ENCODE peak calls at places on chromosome 5, in five cellular contexts. R is gastrocnemius medialis, H is tibial nerve, C is IMR-90, P is sigmoid colon. N is an unnamed sample.

GRCh38 chr5:60483046-60483445 is 216.9 kb downstream of the DEPDC1B start:
- DNase-seq in R (no peak), H (no peak), C (peak), P (no peak), N (no peak)

GRCh38 chr5:68911840-68912690 is 181.7 kb upstream of the SLC30A5 start:
- DNase-seq in R (no peak), H (no peak), C (peak), P (no peak), N (no peak)

GRCh38 chr5:157339409-157339808 is 73.5 kb downstream of the CYFIP2 start:
- DNase-seq in R (no peak), H (no peak), C (no peak), P (no peak), N (no peak)

GRCh38 chr5:110025160-110025559 is 335.4 kb downstream of the MAN2A1 start:
- DNase-seq in R (no peak), H (no peak), C (no peak), P (no peak), N (no peak)

GRCh38 chr5:134524826-134525686 is at the start of gene JADE2:
- DNase-seq in R (peak), H (peak), C (peak), P (peak), N (peak)

GRCh38 chr5:170773031-170773985 is 10.2 kb upstream of the GABRP start:
- DNase-seq in R (no peak), H (no peak), C (no peak), P (no peak), N (no peak)

GRCh38 chr5:92907914-92908606 is 673.0 kb downstream of the NR2F1-AS1 start:
- DNase-seq in R (no peak), H (no peak), C (peak), P (no peak), N (no peak)

GRCh38 chr5:29796018-29796417 is 1397.5 kb upstream of the CDH6 start:
- DNase-seq in R (no peak), H (no peak), C (no peak), P (no peak), N (no peak)

GRCh38 chr5:96901841-96902240 is 25.5 kb downstream of the ERAP2 start:
- DNase-seq in R (no peak), H (no peak), C (no peak), P (no peak), N (no peak)

GRCh38 chr5:6603643-6604042 is 29.2 kb downstream of the NSUN2 start:
- DNase-seq in R (no peak), H (no peak), C (no peak), P (no peak), N (no peak)

GRCh38 chr5:85591311-85591710 is 1026.4 kb upstream of the COX7C start:
- DNase-seq in R (no peak), H (no peak), C (no peak), P (no peak), N (no peak)

GRCh38 chr5:161064800-161065199 is 212.8 kb upstream of the ATP10B start:
- DNase-seq in R (no peak), H (no peak), C (no peak), P (no peak), N (no peak)

GRCh38 chr5:146606838-146607237 is 90.8 kb upstream of the GPR151 start:
- DNase-seq in R (no peak), H (no peak), C (no peak), P (no peak), N (no peak)

GRCh38 chr5:66621146-66621545 is 25.0 kb downstream of the MAST4 start:
- DNase-seq in R (no peak), H (no peak), C (no peak), P (no peak), N (no peak)

GRCh38 chr5:158807947-158808346 is 291.8 kb downstream of the EBF1 start:
- DNase-seq in R (no peak), H (no peak), C (no peak), P (no peak), N (no peak)

GRCh38 chr5:18393546-18393945 is 759.3 kb downstream of the TAF11L14 start:
- DNase-seq in R (no peak), H (no peak), C (no peak), P (no peak), N (no peak)

GRCh38 chr5:16179511-16179935 is at the start of gene MARCHF11:
- DNase-seq in R (no peak), H (no peak), C (no peak), P (no peak), N (no peak)

GRCh38 chr5:174618589-174618988 is 105.8 kb upstream of the MSX2 start:
- DNase-seq in R (no peak), H (no peak), C (no peak), P (no peak), N (no peak)

GRCh38 chr5:174623018-174623417 is 101.4 kb upstream of the MSX2 start:
- DNase-seq in R (no peak), H (no peak), C (no peak), P (no peak), N (no peak)

GRCh38 chr5:167050568-167051214 is 1240.8 kb upstream of the WWC1 start:
- DNase-seq in R (no peak), H (no peak), C (no peak), P (no peak), N (no peak)

GRCh38 chr5:3034881-3035280 is 283.4 kb upstream of the IRX2 start:
- DNase-seq in R (no peak), H (no peak), C (no peak), P (no peak), N (no peak)

GRCh38 chr5:119284031-119284430 is 71.8 kb upstream of the TNFAIP8 start:
- DNase-seq in R (no peak), H (no peak), C (no peak), P (no peak), N (no peak)

GRCh38 chr5:45512521-45512920 is 183.7 kb downstream of the HCN1 start:
- DNase-seq in R (no peak), H (no peak), C (no peak), P (no peak), N (no peak)

GRCh38 chr5:39363217-39363616 is 1.1 kb downstream of the C9 start:
- DNase-seq in R (no peak), H (no peak), C (no peak), P (no peak), N (no peak)

GRCh38 chr5:62310426-62311105 is 4.6 kb downstream of the KIF2A start:
- DNase-seq in R (no peak), H (no peak), C (no peak), P (no peak), N (no peak)
- H3K4me3 ChIP-seq in R (no peak), H (no peak), C (no peak), P (no peak), N (no peak)

GRCh38 chr5:141040763-141041426 is 10.3 kb upstream of the PCDHB1 start:
- DNase-seq in R (peak), H (peak), C (peak), P (peak), N (peak)
- TF ChIP-seq POLR2A in R (peak), H (peak), C (no peak), P (no peak), N (no peak)

GRCh38 chr5:139462582-139463276 is at the start of gene ECSCR:
- DNase-seq in R (no peak), H (no peak), C (no peak), P (no peak), N (no peak)
- H3K4me3 ChIP-seq in R (peak), H (no peak), C (no peak), P (peak), N (no peak)

DNA sequence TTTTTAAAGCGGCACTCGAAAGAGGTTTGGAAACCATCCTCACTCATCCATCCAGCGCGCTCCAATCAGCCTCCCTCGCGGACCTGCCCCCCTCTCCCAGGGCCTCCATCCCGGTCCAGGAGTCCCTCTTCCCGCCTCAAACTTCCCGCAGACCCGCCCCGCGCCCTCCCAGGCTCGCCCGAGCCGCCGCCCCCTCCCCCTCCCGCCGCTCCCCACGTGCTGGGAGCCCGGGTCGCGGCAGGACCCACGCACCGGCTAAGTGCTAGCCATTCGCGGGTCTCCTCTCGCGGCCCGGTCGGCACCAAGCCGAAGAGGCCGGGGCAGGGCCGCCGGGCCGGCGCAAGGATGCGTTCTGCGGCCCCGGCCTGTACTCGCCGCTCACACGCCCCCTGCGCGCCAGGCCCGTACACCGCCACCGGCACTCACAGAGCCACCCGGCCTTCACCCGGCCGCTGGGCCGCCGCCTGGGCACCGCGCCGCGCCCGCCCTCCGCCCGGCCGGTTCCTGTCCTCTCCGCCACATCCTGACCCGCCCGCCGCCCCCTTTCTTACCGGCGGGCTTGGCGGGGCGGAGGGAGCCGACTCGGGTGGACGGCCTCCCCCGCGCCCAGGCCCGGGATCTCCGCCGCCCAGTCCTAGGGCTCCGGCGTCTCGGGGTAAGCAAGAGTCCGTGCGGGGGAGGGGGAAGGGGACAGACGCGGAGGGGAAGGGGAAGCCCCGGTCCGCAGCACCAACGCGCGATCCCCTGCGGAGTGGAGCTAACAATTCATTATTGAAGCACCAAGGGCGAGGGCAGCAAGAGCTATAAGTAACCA is 612 bp downstream of the CHD1 start:
- DNase-seq in R (peak), H (peak), C (peak), P (peak), N (peak)
- TF ChIP-seq POLR2A in R (no peak), H (no peak), C (peak), P (no peak), N (no peak)

DNA sequence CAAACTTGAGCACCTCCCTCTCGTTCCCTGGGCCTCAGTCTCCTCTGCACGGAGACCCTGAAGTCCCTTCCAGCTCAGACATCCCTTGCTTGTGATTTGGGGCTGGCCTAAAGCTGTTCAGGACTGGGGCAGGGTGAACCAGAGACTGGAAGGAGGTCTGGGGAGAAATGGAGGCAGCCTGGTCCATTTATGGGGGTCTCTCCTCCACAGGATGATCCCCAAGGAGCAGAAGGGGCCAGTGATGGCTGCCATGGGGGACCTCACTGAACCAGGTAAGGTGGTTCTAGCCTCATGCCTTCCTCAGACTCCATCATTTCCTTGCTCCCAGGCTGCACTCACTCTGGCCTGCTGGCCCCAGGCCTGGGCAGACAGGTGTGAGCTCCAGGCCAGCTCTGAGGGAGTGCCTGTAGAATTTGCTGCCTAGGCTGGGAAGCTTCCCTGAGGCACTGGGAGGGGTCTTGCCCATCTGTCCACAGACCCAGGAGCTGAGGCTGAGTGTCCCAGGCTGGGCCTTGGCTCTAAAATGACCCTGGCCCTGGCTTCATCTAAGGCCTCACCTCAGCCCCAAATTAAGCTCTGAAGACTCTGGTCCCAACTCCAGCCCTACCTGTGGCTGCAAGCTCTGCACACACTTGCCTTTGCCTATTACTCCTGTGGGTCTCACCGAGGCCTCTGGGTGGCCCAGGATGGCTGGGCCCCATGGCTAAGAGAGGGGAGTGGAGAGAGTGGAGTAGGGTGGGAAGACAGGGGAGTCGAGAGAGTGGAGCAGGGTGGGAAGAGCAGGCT is 1.9 kb downstream of the MYOZ3 start:
- DNase-seq in R (no peak), H (no peak), C (no peak), P (no peak), N (no peak)
- H3K4me3 ChIP-seq in R (no peak), H (no peak), C (no peak), P (no peak), N (no peak)

GRCh38 chr5:132228241-132229035 is 785 bp upstream of the P4HA2 start:
- DNase-seq in R (no peak), H (no peak), C (no peak), P (peak), N (peak)
- TF ChIP-seq POLR2A in R (no peak), H (no peak), C (no peak), P (no peak), N (no peak)

DNA sequence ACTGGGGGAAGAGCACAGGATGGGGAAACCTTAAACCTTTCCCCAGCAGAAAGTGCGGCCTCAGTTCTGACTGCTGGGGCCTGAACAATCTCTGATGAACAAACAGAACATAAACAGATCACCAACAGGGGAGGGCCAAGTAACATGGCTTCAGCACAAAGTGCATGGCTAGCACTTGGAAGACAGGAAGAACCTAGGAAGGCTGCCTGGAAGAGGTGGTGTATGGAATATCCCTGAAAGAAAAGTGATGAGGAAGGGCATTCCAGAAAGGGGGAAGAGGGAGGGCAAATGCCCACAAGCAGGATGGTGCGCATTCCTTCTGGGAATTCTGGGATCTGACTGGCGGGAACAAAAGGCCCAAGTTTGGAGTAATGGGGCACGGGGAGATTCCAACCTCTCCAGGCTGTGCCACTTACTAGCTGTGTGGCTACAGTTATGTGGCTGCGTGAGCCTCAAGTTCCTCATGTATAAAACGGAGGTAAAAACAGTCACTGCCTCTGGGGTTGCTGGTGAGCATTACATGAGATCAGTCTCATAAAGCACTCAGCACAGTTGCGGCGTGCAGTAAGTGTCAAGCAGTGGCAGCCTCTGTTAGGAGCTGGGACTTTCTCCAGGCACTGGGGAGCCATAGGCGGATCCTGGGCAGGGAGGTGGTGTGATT is 1.6 kb downstream of the PDGFRB start:
- DNase-seq in R (no peak), H (no peak), C (peak), P (no peak), N (no peak)
- H3K4me3 ChIP-seq in R (peak), H (peak), C (peak), P (peak), N (peak)

GRCh38 chr5:176906796-176907195 is 7.7 kb upstream of the HK3 start:
- DNase-seq in R (no peak), H (no peak), C (no peak), P (no peak), N (no peak)
- TF ChIP-seq POLR2A in R (no peak), H (no peak), C (no peak), P (no peak), N (no peak)

DNA sequence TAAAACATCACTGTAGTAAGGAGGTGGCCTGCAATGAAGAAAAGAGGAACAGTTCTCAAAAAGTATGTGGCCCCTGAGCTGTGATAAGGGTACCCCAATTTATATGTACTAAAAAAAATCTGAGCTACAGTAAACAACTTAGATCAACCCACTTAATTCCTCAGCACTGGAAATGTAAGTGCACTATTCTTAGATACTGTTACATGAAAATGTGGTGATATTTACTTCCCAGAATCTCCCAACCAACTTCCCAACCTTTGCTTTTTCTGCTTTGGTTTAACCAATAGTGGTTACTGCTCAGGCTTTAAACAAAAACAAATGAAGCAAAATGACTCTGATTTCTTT is 114.8 kb downstream of the SEMA5A start:
- DNase-seq in R (no peak), H (no peak), C (no peak), P (no peak), N (no peak)
- H3K4me3 ChIP-seq in R (no peak), H (no peak), C (no peak), P (no peak), N (no peak)

GRCh38 chr5:98474211-98474610 is 299.3 kb upstream of the RGMB start:
- DNase-seq in R (no peak), H (no peak), C (no peak), P (no peak), N (no peak)
- TF ChIP-seq POLR2A in R (no peak), H (no peak), C (no peak), P (no peak), N (no peak)